ENCODE peak calls at places on chromosomes 7 and 10, in five cellular contexts. W, C, P, H and V are unnamed samples.

GRCh38 chr7:96311967-96312366 is 9.9 kb downstream of the SLC25A13 start:
- DNase-seq in C (no peak), W (peak; percentile 69), P (peak; percentile 73), H (no peak), V (no peak)

GRCh38 chr7:155610633-155611193 is 33.7 kb upstream of the RBM33 start:
- DNase-seq in H (no peak), W (no peak), C (no peak), P (no peak), V (no peak)

GRCh38 chr7:16891874-16892620 is 10.3 kb upstream of the AGR3 start:
- DNase-seq in C (no peak), P (no peak), W (no peak), H (no peak), V (no peak)

GRCh38 chr7:43302211-43302711 is 189.8 kb downstream of the HECW1 start:
- DNase-seq in H (no peak), P (no peak), C (peak; percentile 8), W (no peak), V (peak; percentile 4)

GRCh38 chr7:94584113-94584512 is 71.8 kb downstream of the SGCE start:
- DNase-seq in W (no peak), H (no peak), C (no peak), P (no peak), V (no peak)

GRCh38 chr7:135597926-135598305 is 40.2 kb downstream of the NUP205 start:
- DNase-seq in P (peak; percentile 44), H (no peak), W (no peak), C (no peak), V (no peak)

GRCh38 chr7:43677864-43678263 is 51.5 kb downstream of the COA1 start:
- DNase-seq in H (no peak), P (no peak), C (no peak), W (no peak), V (no peak)

GRCh38 chr7:80439894-80440811 is 71.7 kb downstream of the GNAT3 start:
- DNase-seq in W (no peak), H (no peak), P (no peak), C (no peak), V (no peak)

GRCh38 chr7:26101471-26102151 is 50.4 kb upstream of the NFE2L3 start:
- DNase-seq in W (peak; percentile 65), P (no peak), C (peak; percentile 63), H (peak; percentile 57), V (no peak)

GRCh38 chr10:5491477-5491876 is 7.9 kb downstream of the CALML5 start:
- DNase-seq in H (no peak), C (no peak), P (peak; percentile 31), W (peak; percentile 30), V (no peak)

GRCh38 chr10:125232841-125233240 is 72.5 kb upstream of the CTBP2 start:
- DNase-seq in W (no peak), P (no peak), H (no peak), C (no peak), V (no peak)

GRCh38 chr7:25255603-25256320 is 27.5 kb upstream of the NPVF start:
- DNase-seq in H (no peak), P (no peak), C (no peak), W (no peak), V (no peak)

GRCh38 chr7:27202018-27202740 is 2.3 kb upstream of the HOXA13 start:
- DNase-seq in P (no peak), C (no peak), W (no peak), H (no peak), V (no peak)

GRCh38 chr7:82018226-82018625 is 248.4 kb upstream of the HGF start:
- DNase-seq in P (no peak), H (no peak), W (no peak), C (no peak), V (no peak)

GRCh38 chr10:88792656-88793055 is 9.9 kb upstream of the LIPM start:
- DNase-seq in H (no peak), C (no peak), W (peak; percentile 48), P (peak; percentile 60), V (no peak)

GRCh38 chr10:118732253-118733194 is 22.2 kb downstream of the CACUL1 start:
- DNase-seq in H (no peak), C (no peak), W (no peak), P (no peak), V (no peak)

GRCh38 chr10:69479737-69480412 is 28.6 kb downstream of the TSPAN15 start:
- DNase-seq in W (no peak), C (no peak), H (no peak), P (no peak), V (no peak)

GRCh38 chr10:115857856-115858255 is 415.1 kb downstream of the GFRA1 start:
- DNase-seq in H (no peak), C (no peak), P (no peak), W (no peak), V (no peak)

GRCh38 chr10:52864459-52865106 is 92.0 kb upstream of the MBL2 start:
- DNase-seq in H (no peak), C (peak; percentile 50), P (peak; percentile 58), W (peak; percentile 73), V (peak; percentile 81)

GRCh38 chr10:19845963-19846362 is 29.7 kb downstream of the PLXDC2 start:
- DNase-seq in P (no peak), C (no peak), W (no peak), H (no peak), V (no peak)

GRCh38 chr7:128268233-128268632 is 27.2 kb downstream of the LEP start:
- DNase-seq in H (no peak), W (no peak), C (no peak), P (no peak), V (no peak)

GRCh38 chr7:128266891-128267839 is 26.1 kb downstream of the LEP start:
- DNase-seq in W (peak; percentile 73), P (peak; percentile 89), C (peak; percentile 81), H (no peak), V (peak; percentile 63)

GRCh38 chr7:128265906-128266300 is 24.8 kb downstream of the LEP start:
- DNase-seq in W (no peak), H (no peak), P (no peak), C (no peak), V (no peak)

GRCh38 chr7:128265156-128265905 is 24.3 kb downstream of the LEP start:
- DNase-seq in W (no peak), P (no peak), H (no peak), C (no peak), V (no peak)

DNA sequence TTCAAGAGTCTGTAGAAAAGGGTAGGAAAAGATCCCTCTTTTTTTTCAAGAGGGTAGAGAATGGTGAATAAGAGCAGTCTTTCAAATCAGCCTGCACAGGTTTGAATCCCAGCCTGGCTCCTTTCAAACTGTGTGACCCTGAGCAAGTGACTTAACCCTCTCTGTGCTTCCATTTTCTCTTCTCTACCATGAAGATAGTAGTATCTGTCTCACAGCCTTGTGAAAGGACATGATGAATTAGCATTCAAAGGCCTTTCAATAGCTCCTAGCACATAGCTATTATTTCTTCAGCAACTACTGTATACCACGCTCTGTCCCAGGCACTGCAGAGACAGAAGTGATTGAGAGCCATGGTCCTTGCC is 25.4 kb downstream of the LEP start:
- DNase-seq in H (no peak), W (no peak), C (no peak), P (no peak), V (no peak)
- H3K27ac ChIP-seq in H (no peak overlapping the region), W (no peak overlapping the region), C (peak overlapping the region; percentile 65), P (no peak overlapping the region), V (peak overlapping the region; percentile 67)

GRCh38 chr7:47357398-47357797 is 224.5 kb downstream of the TNS3 start:
- DNase-seq in P (no peak), H (no peak), W (no peak), C (no peak), V (no peak)
- H3K4me3 ChIP-seq in P (no peak overlapping the region), H (no peak overlapping the region), W (no peak overlapping the region), C (no peak overlapping the region), V (no peak overlapping the region)

GRCh38 chr7:144777005-144777814 is 58.6 kb downstream of the TPK1 start:
- DNase-seq in P (no peak), H (no peak), C (no peak), W (no peak), V (no peak)
- H3K27ac ChIP-seq in P (no peak overlapping the region), H (no peak overlapping the region), C (no peak overlapping the region), W (no peak overlapping the region), V (no peak overlapping the region)

DNA sequence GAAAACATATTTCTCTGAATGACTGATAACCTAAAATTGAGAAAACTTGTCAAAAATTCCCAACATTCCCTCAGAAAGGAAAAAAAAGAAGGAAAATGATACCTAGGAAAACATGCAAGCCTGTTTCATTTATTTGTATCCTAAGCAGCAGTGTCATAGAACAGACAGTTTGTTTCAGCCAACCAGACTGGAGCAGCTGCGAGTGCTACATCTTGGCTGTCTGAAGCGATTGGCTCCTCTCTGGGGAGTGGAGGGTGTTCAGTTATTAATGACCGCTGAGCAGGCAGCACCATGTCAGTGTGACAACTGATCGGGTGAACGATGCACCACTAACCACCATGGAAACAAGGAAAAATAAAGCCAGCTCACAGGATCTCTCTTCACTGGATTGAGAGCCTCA is at the start of gene LRRN3:
- DNase-seq in H (no peak), C (peak; percentile 25), P (peak; percentile 75), W (peak; percentile 58), V (no peak)
- H3K4me3 ChIP-seq in H (no peak within 1 kb of the TSS), C (no peak within 1 kb of the TSS), P (peak within 1 kb of the TSS; percentile 98), W (peak within 1 kb of the TSS; percentile 60), V (no peak within 1 kb of the TSS)

GRCh38 chr10:110500515-110500905 is 2.8 kb downstream of the DUSP5 start:
- DNase-seq in P (no peak), H (no peak), C (no peak), W (no peak), V (no peak)

GRCh38 chr10:110498087-110498981 is 627 bp downstream of the DUSP5 start:
- DNase-seq in H (peak; percentile 44), W (peak; percentile 72), P (peak; percentile 83), C (peak; percentile 58), V (no peak)

GRCh38 chr10:110501142-110501937 is 3.6 kb downstream of the DUSP5 start:
- DNase-seq in P (peak; percentile 95), H (no peak), C (peak; percentile 79), W (peak; percentile 90), V (no peak)

GRCh38 chr10:110498982-110499795 is 1.5 kb downstream of the DUSP5 start:
- DNase-seq in P (peak; percentile 65), C (peak; percentile 77), W (no peak), H (peak; percentile 53), V (no peak)

DNA sequence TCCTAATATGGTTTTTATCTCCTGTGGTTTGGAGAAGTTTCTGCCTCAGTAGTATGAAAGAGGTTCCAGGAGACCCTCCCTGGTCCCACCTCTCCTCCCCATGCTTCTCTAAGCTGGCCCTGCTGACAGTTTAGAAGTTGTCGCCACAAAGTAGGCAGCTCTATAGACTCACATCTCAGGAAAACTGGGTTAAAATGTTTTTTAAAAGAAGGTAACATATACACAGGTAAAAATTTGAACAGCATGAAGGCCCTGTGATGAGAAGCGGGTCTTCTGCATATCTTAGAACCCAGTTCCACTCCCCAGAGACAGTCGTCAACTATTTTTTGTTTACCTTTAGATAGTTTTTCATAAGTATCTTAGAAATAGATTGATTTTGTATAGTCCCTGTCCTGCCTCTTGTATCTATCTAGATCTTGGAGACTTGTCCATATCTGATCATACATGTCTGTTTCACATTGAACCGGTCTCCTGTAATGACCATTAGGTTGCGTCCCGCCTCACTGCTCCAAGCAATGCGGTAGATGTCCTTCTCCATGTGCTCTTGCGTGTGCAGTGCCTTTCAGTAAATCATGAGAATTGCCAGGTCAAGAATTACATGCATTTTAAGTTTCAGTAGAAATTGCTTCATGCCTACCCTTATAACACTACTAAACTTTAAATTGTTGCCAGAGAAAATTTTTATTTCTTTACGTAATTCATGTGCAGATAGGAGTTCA is 2.2 kb downstream of the DUSP5 start:
- DNase-seq in H (no peak), P (no peak), W (no peak), C (no peak), V (no peak)
- H3K27ac ChIP-seq in H (no peak overlapping the region), P (peak overlapping the region; percentile 74), W (no peak overlapping the region), C (no peak overlapping the region), V (peak overlapping the region; percentile 67)

GRCh38 chr7:128407751-128408708 is 1.8 kb downstream of the IMPDH1 start:
- DNase-seq in H (no peak), P (no peak), W (no peak), C (no peak), V (no peak)
- H3K4me3 ChIP-seq in H (no peak overlapping the region), P (no peak overlapping the region), W (peak overlapping the region; percentile 77), C (peak overlapping the region; percentile 78), V (peak overlapping the region; percentile 69)